ENCODE peak calls at places on chromosomes 12 and 14, in nine cellular contexts. G is psoas muscle, V is neural progenitor cell, E is transverse colon, D is cardiac muscle cell, H is lung, J is dorsolateral prefrontal cortex, K is GM23338, O is body of pancreas. N is an unnamed sample.
A peak's percentile ranks its signal among the peaks of the same experiment; 100 is the strongest.

GRCh38 chr14:84566109-84566508 is 963.8 kb upstream of the FLRT2 start:
- DNase-seq in G (no peak), J (no peak), O (no peak), E (no peak), K (peak; percentile 25), D (no peak), V (no peak), H (no peak), N (no peak)

GRCh38 chr12:74021937-74022336 is 515.7 kb upstream of the ATXN7L3B start:
- DNase-seq in V (peak; percentile 92), D (peak; percentile 76), H (peak; percentile 40), K (peak; percentile 91), O (peak; percentile 50), J (peak; percentile 57), G (peak; percentile 20), E (peak; percentile 9), N (no peak)

GRCh38 chr12:67475725-67476124 is 172.8 kb upstream of the DYRK2 start:
- DNase-seq in H (no peak), V (no peak), K (no peak), O (no peak), D (no peak), J (no peak), G (no peak), E (no peak), N (no peak)

GRCh38 chr14:92224348-92224954 is 98.5 kb upstream of the SLC24A4 start:
- DNase-seq in V (no peak), K (no peak), O (no peak), J (no peak), D (no peak), H (no peak), G (no peak), E (no peak), N (peak; percentile 5)

GRCh38 chr12:94615284-94616216 is 34.8 kb downstream of the TMCC3 start:
- DNase-seq in E (peak; percentile 66), V (no peak), D (peak; percentile 23), O (peak; percentile 66), H (no peak), G (peak; percentile 69), J (peak; percentile 24), K (no peak), N (no peak)

GRCh38 chr14:103607822-103608221 is 21.2 kb upstream of the KLC1 start:
- DNase-seq in O (no peak), V (no peak), E (no peak), D (no peak), G (no peak), K (no peak), J (no peak), H (no peak), N (no peak)

GRCh38 chr12:25495336-25496097 is 57.6 kb downstream of the LMNTD1 start:
- DNase-seq in J (no peak), H (no peak), O (no peak), K (no peak), V (no peak), D (no peak), G (no peak), E (no peak), N (no peak)

GRCh38 chr12:124433906-124434305 is 133.5 kb downstream of the NCOR2 start:
- DNase-seq in D (no peak), H (no peak), K (no peak), G (no peak), V (peak; percentile 47), E (no peak), J (no peak), O (no peak), N (no peak)

GRCh38 chr12:39127401-39127800 is 222.0 kb upstream of the CPNE8 start:
- DNase-seq in H (no peak), K (no peak), G (no peak), J (no peak), D (no peak), V (no peak), E (peak; percentile 15), O (no peak), N (no peak)

GRCh38 chr12:124655317-124656213 is 88.2 kb upstream of the NCOR2 start:
- DNase-seq in K (peak; percentile 82), V (peak; percentile 44), O (peak; percentile 36), H (peak; percentile 61), E (peak; percentile 59), D (peak; percentile 71), J (peak; percentile 86), G (peak; percentile 80), N (peak; percentile 90)

GRCh38 chr12:29943683-29944082 is 159.9 kb upstream of the TMTC1 start:
- DNase-seq in G (no peak), D (no peak), K (no peak), J (no peak), V (no peak), H (no peak), O (no peak), E (no peak), N (no peak)

GRCh38 chr14:63848890-63849289 is 3.9 kb upstream of the SYNE2 start:
- DNase-seq in V (no peak), J (no peak), E (no peak), O (no peak), G (no peak), D (no peak), K (no peak), H (no peak), N (no peak)

GRCh38 chr12:94242871-94243270 is 94.5 kb downstream of the PLXNC1 start:
- DNase-seq in G (no peak), D (no peak), E (no peak), J (no peak), K (no peak), V (no peak), H (no peak), O (no peak), N (no peak)

GRCh38 chr14:66955159-66955558 is 234.1 kb upstream of the GARIN2 start:
- DNase-seq in G (no peak), J (no peak), E (no peak), V (no peak), O (no peak), D (no peak), K (no peak), H (no peak), N (no peak)

GRCh38 chr12:51863921-51864700 is 15.6 kb upstream of the FIGNL2 start:
- DNase-seq in E (no peak), D (peak; percentile 86), H (no peak), V (peak; percentile 92), G (no peak), J (peak; percentile 48), O (no peak), K (peak; percentile 94), N (no peak)

GRCh38 chr12:28618772-28619171 is 428.5 kb downstream of the CCDC91 start:
- DNase-seq in V (no peak), D (no peak), K (no peak), E (no peak), O (no peak), J (no peak), H (no peak), G (no peak), N (no peak)

GRCh38 chr14:99201351-99202073 is 70.5 kb downstream of the BCL11B start:
- DNase-seq in E (no peak), H (no peak), G (no peak), O (no peak), V (no peak), J (no peak), K (peak; percentile 70), D (no peak), N (no peak)

GRCh38 chr14:101588990-101589389 is 27.7 kb downstream of the DIO3 start:
- DNase-seq in J (no peak), E (no peak), V (no peak), K (no peak), H (no peak), D (no peak), G (no peak), O (no peak), N (peak; percentile 14)

GRCh38 chr14:85531594-85532391 is 1.8 kb downstream of the FLRT2 start:
- DNase-seq in V (peak; percentile 67), K (peak; percentile 84), O (peak; percentile 69), E (no peak), J (peak; percentile 75), H (peak; percentile 51), D (peak; percentile 53), G (peak; percentile 63), N (peak; percentile 76)

GRCh38 chr14:23300687-23301223 is 1.9 kb downstream of the PPP1R3E start:
- DNase-seq in O (peak; percentile 43), E (peak; percentile 51), H (no peak), K (peak; percentile 12), J (peak; percentile 36), V (peak; percentile 47), D (peak; percentile 72), G (peak; percentile 61), N (no peak)

GRCh38 chr14:23297878-23298277 is 4.8 kb downstream of the PPP1R3E start:
- DNase-seq in K (no peak), J (no peak), E (no peak), H (no peak), G (no peak), V (no peak), D (no peak), O (no peak), N (no peak)

GRCh38 chr14:23299986-23300686 is 2.5 kb downstream of the PPP1R3E start:
- DNase-seq in H (no peak), O (no peak), V (no peak), K (no peak), J (no peak), D (no peak), E (no peak), G (no peak), N (no peak)

GRCh38 chr14:23299186-23299521 is 3.5 kb downstream of the PPP1R3E start:
- DNase-seq in G (no peak), O (no peak), V (no peak), H (no peak), D (no peak), J (no peak), K (no peak), E (no peak), N (no peak)

GRCh38 chr14:23299558-23299957 is 3.1 kb downstream of the PPP1R3E start:
- DNase-seq in J (peak; percentile 53), V (no peak), D (peak; percentile 58), H (no peak), K (no peak), G (no peak), E (no peak), O (no peak), N (no peak)
- TF ChIP-seq CTCF in J (peak; percentile 72), V (peak; percentile 38), D (peak; percentile 29), H (no peak), K (no peak), G (peak; percentile 16), E (no peak), O (no peak), N (no peak)

GRCh38 chr12:10740182-10740581 is 17.1 kb upstream of the YBX3 start:
- DNase-seq in D (no peak), J (no peak), E (no peak), K (peak; percentile 13), H (no peak), G (no peak), V (no peak), O (no peak), N (no peak)
- H3K27ac ChIP-seq in D (no peak overlapping the region), J (no peak overlapping the region), E (no peak overlapping the region), K (no peak overlapping the region), H (no peak overlapping the region), G (no peak overlapping the region), V (no peak overlapping the region), O (no peak overlapping the region), N (no peak overlapping the region)

GRCh38 chr12:99918003-99918402 is 66.7 kb downstream of the ANKS1B start:
- DNase-seq in K (no peak), E (no peak), D (no peak), J (peak; percentile 9), V (no peak), H (no peak), O (no peak), G (no peak), N (peak; percentile 74)
- H3K4me3 ChIP-seq in K (no peak overlapping the region), E (no peak overlapping the region), D (no peak overlapping the region), J (no peak overlapping the region), V (no peak overlapping the region), H (no peak overlapping the region), O (no peak overlapping the region), G (no peak overlapping the region), N (no peak overlapping the region)

GRCh38 chr14:68363401-68363800 is 429.5 kb downstream of the ZFP36L1 start:
- DNase-seq in K (peak; percentile 71), D (peak; percentile 24), V (peak; percentile 59), H (no peak), E (no peak), G (no peak), O (no peak), J (no peak), N (no peak)
- TF ChIP-seq CTCF in K (peak; percentile 53), D (no peak), V (peak; percentile 46), H (no peak), E (no peak), G (no peak), O (no peak), J (no peak), N (no peak)